ENCODE peak calls at places on chromosomes 13 and 19, in nine cellular contexts. A is esophagus squamous epithelium, G is left ventricle myocardium inferior, T is colonic mucosa, O is pancreas, Z is PC-3, C is tibial artery, Q is GM23248, Y is tibial nerve. P is an unnamed sample. For H3K4me1, the result is how much of the 10 kb centered on the place peaks cover.

GRCh38 chr13:83184150-83184475 is 698.2 kb downstream of the SLITRK1 start:
- DNase-seq in A (no peak), G (no peak), T (no peak), O (no peak), Z (no peak), C (no peak), Q (no peak), Y (no peak), P (peak)

GRCh38 chr13:95698047-95698749 is 21.3 kb downstream of the DNAJC3 start:
- DNase-seq in A (no peak), G (no peak), T (no peak), O (no peak), Z (peak), C (no peak), Q (peak), Y (no peak), P (no peak)

GRCh38 chr13:47893527-47893926 is 107.5 kb downstream of the SUCLA2 start:
- DNase-seq in A (no peak), G (no peak), T (no peak), O (no peak), Z (peak), C (no peak), Q (no peak), Y (no peak), P (no peak)

GRCh38 chr19:3785464-3785937 is 680 bp downstream of the MATK start:
- DNase-seq in A (no peak), G (no peak), T (no peak), O (no peak), Z (no peak), C (no peak), Q (no peak), Y (no peak), P (no peak)

GRCh38 chr19:40466219-40467006 is at the start of gene SPTBN4:
- DNase-seq in A (no peak), G (no peak), T (peak), O (peak), Z (no peak), C (peak), Q (peak), Y (peak), P (peak)

GRCh38 chr19:56105090-56105701 is 15.9 kb downstream of the ZNF787 start:
- DNase-seq in A (no peak), G (peak), T (peak), O (peak), Z (peak), C (peak), Q (peak), Y (peak), P (peak)

GRCh38 chr19:10152100-10152499 is 32.4 kb upstream of the EIF3G start:
- DNase-seq in A (no peak), G (no peak), T (no peak), O (no peak), Z (no peak), C (no peak), Q (peak), Y (no peak), P (no peak)

GRCh38 chr13:113862766-113863510 is 938 bp downstream of the GAS6 start:
- DNase-seq in A (no peak), G (peak), T (peak), O (peak), Z (no peak), C (peak), Q (peak), Y (no peak), P (peak)

GRCh38 chr19:50272263-50272897 is 56.8 kb downstream of the KCNC3 start:
- DNase-seq in A (no peak), G (no peak), T (no peak), O (no peak), Z (no peak), C (no peak), Q (no peak), Y (no peak), P (no peak)

GRCh38 chr13:51674276-51674675 is 90.0 kb downstream of the WDFY2 start:
- DNase-seq in A (no peak), G (no peak), T (peak), O (peak), Z (peak), C (no peak), Q (no peak), Y (no peak), P (no peak)

GRCh38 chr13:100389617-100390016 is 199.0 kb downstream of the GGACT start:
- DNase-seq in A (no peak), G (no peak), T (no peak), O (no peak), Z (no peak), C (no peak), Q (no peak), Y (no peak), P (no peak)

GRCh38 chr13:90281709-90282108 is 1065.8 kb upstream of the MIR17HG start:
- DNase-seq in A (no peak), G (no peak), T (no peak), O (no peak), Z (peak), C (no peak), Q (no peak), Y (no peak), P (no peak)

GRCh38 chr19:14502334-14503092 is 6.6 kb upstream of the GIPC1 start:
- DNase-seq in A (no peak), G (no peak), T (no peak), O (no peak), Z (peak), C (no peak), Q (peak), Y (no peak), P (no peak)

GRCh38 chr19:13882419-13882795 is 5.5 kb downstream of the NANOS3 start:
- DNase-seq in A (no peak), G (no peak), T (no peak), O (no peak), Z (no peak), C (no peak), Q (no peak), Y (no peak), P (no peak)

GRCh38 chr13:80070024-80070703 is 270.8 kb downstream of the SPRY2 start:
- DNase-seq in A (no peak), G (no peak), T (peak), O (no peak), Z (no peak), C (no peak), Q (no peak), Y (no peak), P (no peak)

GRCh38 chr13:88176231-88176630 is 505.1 kb downstream of the SLITRK5 start:
- DNase-seq in A (no peak), G (no peak), T (no peak), O (no peak), Z (no peak), C (no peak), Q (no peak), Y (no peak), P (no peak)

GRCh38 chr13:74221752-74222151 is 87.5 kb upstream of the KLF12 start:
- DNase-seq in A (no peak), G (no peak), T (no peak), O (no peak), Z (no peak), C (no peak), Q (no peak), Y (no peak), P (no peak)

GRCh38 chr19:2252481-2253105 is 3.5 kb downstream of the AMH start:
- DNase-seq in A (no peak), G (no peak), T (no peak), O (peak), Z (no peak), C (no peak), Q (no peak), Y (no peak), P (no peak)

GRCh38 chr19:18434411-18435184 is 3.3 kb downstream of the ISYNA1 start:
- DNase-seq in A (no peak), G (no peak), T (no peak), O (no peak), Z (no peak), C (no peak), Q (peak), Y (no peak), P (no peak)

GRCh38 chr19:18432275-18433038 is 5.5 kb downstream of the ISYNA1 start:
- DNase-seq in A (no peak), G (no peak), T (no peak), O (no peak), Z (no peak), C (peak), Q (no peak), Y (no peak), P (no peak)

GRCh38 chr19:18431351-18432197 is 6.4 kb downstream of the ISYNA1 start:
- DNase-seq in A (no peak), G (no peak), T (no peak), O (no peak), Z (no peak), C (peak), Q (no peak), Y (no peak), P (no peak)

GRCh38 chr19:18433735-18434398 is 4.1 kb downstream of the ISYNA1 start:
- DNase-seq in A (no peak), G (no peak), T (no peak), O (no peak), Z (no peak), C (no peak), Q (no peak), Y (no peak), P (no peak)

GRCh38 chr19:18433039-18433691 is 4.8 kb downstream of the ISYNA1 start:
- DNase-seq in A (no peak), G (no peak), T (no peak), O (no peak), Z (no peak), C (peak), Q (peak), Y (no peak), P (no peak)
- H3K27ac ChIP-seq in A (peak), G (peak), T (no peak), O (peak), Z (no peak), C (peak), Q (no peak), Y (no peak), P (no peak)

GRCh38 chr19:42327381-42327780 is 1.9 kb downstream of the MEGF8 start:
- DNase-seq in A (no peak), G (no peak), T (no peak), O (no peak), Z (no peak), C (no peak), Q (no peak), Y (no peak), P (no peak)
- H3K4me3 ChIP-seq in A (no peak), G (no peak), T (no peak), O (no peak), Z (no peak), C (no peak), Q (no peak), Y (no peak), P (peak)

GRCh38 chr13:44576396-44577235 is 486 bp upstream of the TSC22D1 start:
- DNase-seq in A (no peak), G (peak), T (no peak), O (no peak), Z (no peak), C (no peak), Q (peak), Y (no peak), P (peak)

GRCh38 chr13:44574466-44574855 is 1.7 kb downstream of the TSC22D1 start:
- DNase-seq in A (no peak), G (no peak), T (no peak), O (no peak), Z (peak), C (no peak), Q (peak), Y (no peak), P (no peak)

GRCh38 chr13:44575741-44576395 is at the start of gene TSC22D1:
- DNase-seq in A (no peak), G (peak), T (peak), O (peak), Z (peak), C (peak), Q (peak), Y (peak), P (peak)

GRCh38 chr13:44573790-44574465 is 2.2 kb downstream of the TSC22D1 start:
- DNase-seq in A (no peak), G (no peak), T (no peak), O (no peak), Z (peak), C (no peak), Q (peak), Y (no peak), P (no peak)

DNA sequence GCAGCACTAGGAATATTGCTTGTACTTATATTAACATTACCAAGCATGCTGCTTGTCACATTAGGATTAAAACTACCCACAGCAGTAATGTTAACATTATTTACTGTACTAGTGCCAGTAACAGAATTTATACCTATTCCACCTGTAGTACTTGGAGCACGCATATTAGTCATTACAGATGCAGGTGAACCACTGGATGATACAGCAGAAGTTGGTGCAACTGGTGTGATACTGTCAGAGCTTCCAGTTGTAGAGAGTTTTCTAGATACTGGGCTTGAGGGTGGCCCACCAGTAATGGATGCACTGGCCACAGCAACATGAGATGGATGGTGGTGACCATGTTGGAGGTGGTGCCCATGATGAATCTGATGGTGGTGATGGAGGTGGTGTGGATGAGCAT is 1.1 kb downstream of the TSC22D1 start:
- DNase-seq in A (no peak), G (no peak), T (no peak), O (no peak), Z (no peak), C (no peak), Q (no peak), Y (no peak), P (no peak)
- H3K4me1 ChIP-seq in A (under half), G (half or more), T (under half), O (under half), Z (under half), C (half or more), Q (half or more), Y (under half), P (under half)

DNA sequence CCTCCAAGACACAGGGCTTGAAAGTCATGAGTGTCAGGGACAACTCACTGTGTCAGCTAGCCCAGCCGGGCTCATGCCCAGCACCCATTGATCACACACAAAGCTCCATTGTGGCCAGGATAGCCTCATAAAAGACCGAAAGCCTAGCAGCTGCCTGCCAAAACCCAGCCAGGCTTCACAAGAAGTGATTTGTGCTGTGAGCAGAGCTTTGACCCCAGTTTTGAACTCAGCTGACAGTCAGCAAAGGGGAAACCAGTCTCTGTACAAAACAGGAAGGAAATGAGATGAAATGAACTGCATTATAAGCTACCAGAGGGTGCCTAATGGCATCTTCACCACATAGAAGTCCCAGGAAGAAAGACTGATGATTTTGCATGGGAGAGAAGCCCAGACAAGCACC is 2.9 kb upstream of the RUBCNL start:
- DNase-seq in A (no peak), G (peak), T (peak), O (no peak), Z (peak), C (no peak), Q (no peak), Y (no peak), P (peak)
- H3K27ac ChIP-seq in A (no peak), G (peak), T (peak), O (peak), Z (no peak), C (no peak), Q (no peak), Y (no peak), P (no peak)

GRCh38 chr13:26589754-26590153 is 32.3 kb downstream of the WASF3 start:
- DNase-seq in A (no peak), G (no peak), T (no peak), O (no peak), Z (no peak), C (no peak), Q (peak), Y (no peak), P (no peak)
- H3K4me3 ChIP-seq in A (no peak), G (no peak), T (no peak), O (no peak), Z (no peak), C (no peak), Q (no peak), Y (no peak), P (no peak)

GRCh38 chr19:18476507-18477041 is 38.6 kb upstream of the ISYNA1 start:
- DNase-seq in A (no peak), G (no peak), T (no peak), O (no peak), Z (no peak), C (no peak), Q (peak), Y (no peak), P (peak)
- H3K4me1 ChIP-seq in A (under half), G (half or more), T (under half), O (under half), Z (under half), C (half or more), Q (under half), Y (under half), P (half or more)

P was measured in psoas muscle.